ENCODE peak calls at places on chromosome 20, in ten cellular contexts. W is RWPE1; N is left cardiac atrium; J is left colon; U is NCI-H774; Q is fibroblast of the conjunctiva; A is stimulated activated CD4-positive, alpha-beta T cell treated with anti-CD3 and anti-CD28 coated beads, TNF-alpha, amount 100 ng/mL, for 1 hour; K is memory B cell; M is nephron progenitor cell; P is GM18507. C is an unnamed sample.

GRCh38 chr20:5402903-5403531 is 86.3 kb upstream of the PROKR2 start:
- DNase-seq in Q (no peak), A (no peak), K (no peak), M (peak), J (peak), N (no peak), W (peak), U (no peak), P (peak), C (no peak)

GRCh38 chr20:6051505-6051904 is 2.4 kb downstream of the LRRN4 start:
- DNase-seq in J (no peak), M (no peak), N (no peak), A (no peak), P (no peak), U (no peak), W (no peak), K (no peak), Q (no peak), C (peak)

GRCh38 chr20:53981752-53982437 is 88.5 kb downstream of the BCAS1 start:
- DNase-seq in J (no peak), P (no peak), A (no peak), Q (no peak), N (no peak), U (no peak), M (no peak), W (no peak), K (no peak), C (no peak)

GRCh38 chr20:12660918-12661317 is 347.9 kb upstream of the SPTLC3 start:
- DNase-seq in A (no peak), J (no peak), Q (no peak), U (no peak), P (no peak), M (peak), W (no peak), N (no peak), K (no peak), C (no peak)

GRCh38 chr20:59598625-59599310 is 5.6 kb upstream of the PHACTR3 start:
- DNase-seq in P (peak), U (peak), Q (no peak), N (no peak), K (no peak), A (no peak), M (peak), W (peak), J (peak), C (no peak)

GRCh38 chr20:16095241-16095640 is 478.0 kb downstream of the KIF16B start:
- DNase-seq in A (no peak), K (no peak), N (no peak), Q (no peak), P (no peak), M (no peak), W (no peak), U (no peak), J (no peak), C (no peak)

GRCh38 chr20:23167436-23167835 is 81.3 kb upstream of the CD93 start:
- DNase-seq in W (no peak), A (no peak), N (no peak), K (no peak), J (no peak), Q (no peak), M (no peak), U (no peak), P (no peak), C (peak)

GRCh38 chr20:2741881-2742280 is 49.3 kb downstream of the EBF4 start:
- DNase-seq in W (no peak), A (no peak), Q (no peak), J (no peak), M (no peak), N (no peak), K (no peak), U (no peak), P (no peak), C (no peak)

GRCh38 chr20:23061713-23062561 is 12.5 kb upstream of the THBD start:
- DNase-seq in J (no peak), P (no peak), A (no peak), U (no peak), Q (peak), K (no peak), N (peak), M (no peak), W (peak), C (peak)

GRCh38 chr20:39943336-39943735 is 745.7 kb downstream of the MAFB start:
- DNase-seq in A (no peak), Q (no peak), K (no peak), U (no peak), M (no peak), J (no peak), N (no peak), W (no peak), P (no peak), C (no peak)

GRCh38 chr20:23293689-23294088 is 56.9 kb upstream of the NXT1 start:
- DNase-seq in U (no peak), P (no peak), A (no peak), W (no peak), K (no peak), Q (no peak), M (no peak), J (no peak), N (peak), C (no peak)

GRCh38 chr20:21936720-21937380 is 231.4 kb downstream of the PAX1 start:
- DNase-seq in M (no peak), Q (no peak), K (no peak), W (no peak), P (no peak), U (no peak), A (no peak), N (no peak), J (no peak), C (no peak)

GRCh38 chr20:24994186-24994465 is 1.6 kb upstream of the APMAP start:
- DNase-seq in N (no peak), Q (no peak), K (no peak), J (no peak), P (no peak), M (no peak), A (no peak), U (no peak), W (no peak), C (no peak)

GRCh38 chr20:19594896-19595295 is 163.2 kb upstream of the RIN2 start:
- DNase-seq in N (no peak), W (no peak), M (no peak), A (no peak), J (no peak), U (no peak), P (no peak), K (no peak), Q (no peak), C (no peak)

GRCh38 chr20:22582386-22582959 is 1.9 kb downstream of the FOXA2 start:
- DNase-seq in P (no peak), A (no peak), U (no peak), K (no peak), Q (no peak), M (no peak), W (no peak), J (peak), N (no peak), C (no peak)

GRCh38 chr20:62519826-62520225 is 44.0 kb upstream of the GATA5 start:
- DNase-seq in J (no peak), A (no peak), W (no peak), K (no peak), P (no peak), M (no peak), Q (no peak), N (no peak), U (no peak), C (no peak)

GRCh38 chr20:8667306-8667705 is 401.6 kb upstream of the PLCB4 start:
- DNase-seq in N (peak), U (no peak), P (no peak), K (no peak), Q (no peak), A (no peak), J (no peak), W (no peak), M (no peak), C (no peak)

GRCh38 chr20:19973920-19974620 is 43.1 kb upstream of the NAA20 start:
- DNase-seq in M (no peak), W (peak), A (no peak), N (peak), P (no peak), J (peak), K (no peak), Q (peak), U (no peak), C (peak)

GRCh38 chr20:32139947-32140346 is 30.4 kb downstream of the TM9SF4 start:
- DNase-seq in K (no peak), M (no peak), W (no peak), P (no peak), A (no peak), Q (no peak), U (no peak), J (no peak), N (no peak), C (no peak)

GRCh38 chr20:3209946-3210317 is 634 bp downstream of the ITPA start:
- DNase-seq in A (no peak), W (no peak), N (no peak), Q (no peak), M (no peak), U (no peak), P (no peak), K (no peak), J (no peak), C (peak)

GRCh38 chr20:51335329-51335841 is 207.1 kb downstream of the NFATC2 start:
- DNase-seq in W (peak), A (no peak), M (no peak), K (no peak), U (no peak), Q (peak), P (no peak), J (no peak), N (no peak), C (peak)

GRCh38 chr20:43459022-43459942 is 1.6 kb downstream of the SRSF6 start:
- DNase-seq in U (no peak), A (no peak), P (no peak), W (no peak), M (peak), Q (no peak), N (no peak), J (peak), K (no peak), C (no peak)

GRCh38 chr20:47795214-47795667 is 10.0 kb upstream of the SULF2 start:
- DNase-seq in M (no peak), A (no peak), P (no peak), J (no peak), K (no peak), U (no peak), W (peak), Q (no peak), N (peak), C (peak)

GRCh38 chr20:21050710-21051109 is 55.4 kb downstream of the LINC00237 start:
- DNase-seq in K (no peak), P (no peak), A (no peak), W (no peak), M (no peak), Q (no peak), U (no peak), N (no peak), J (no peak), C (no peak)

GRCh38 chr20:32201296-32201976 is 6.1 kb downstream of the PLAGL2 start:
- DNase-seq in K (no peak), J (no peak), M (no peak), W (no peak), A (no peak), U (no peak), P (no peak), Q (no peak), N (no peak), C (peak)

GRCh38 chr20:53243152-53243551 is 271.0 kb downstream of the TSHZ2 start:
- DNase-seq in K (no peak), U (no peak), Q (no peak), P (no peak), W (peak), M (no peak), N (no peak), A (no peak), J (no peak), C (no peak)

GRCh38 chr20:50340586-50340985 is 150.0 kb downstream of the CEBPB start:
- DNase-seq in K (no peak), M (no peak), Q (no peak), P (no peak), W (no peak), A (no peak), J (no peak), N (no peak), U (no peak), C (no peak)

GRCh38 chr20:63509088-63509564 is 10.2 kb upstream of the EEF1A2 start:
- DNase-seq in Q (no peak), M (no peak), K (no peak), W (no peak), J (no peak), U (peak), A (no peak), N (no peak), P (no peak), C (no peak)